ENCODE peak calls at places on chromosomes 4 and X, in nine cellular contexts. One of them, this sample, is unnamed.

GRCh38 chrX:110667706-110668105 is 127.9 kb downstream of the CHRDL1 start:
- DNase-seq in heart right ventricle: no peak
- DNase-seq in AG10803: no peak
- DNase-seq in activated naive CD8-positive, alpha-beta T cell treated with anti-CD3 and anti-CD28 coated beads for 36 hours: no peak
- DNase-seq in activated CD4-positive, alpha-beta T cell treated with anti-CD3 and anti-CD28 coated beads, Interleukin-2, amount 10 ng/mL, durations not matched to agents 7 days and 5 days: no peak
- DNase-seq in posterior cingulate gyrus: no peak
- DNase-seq in NCI-H2107: no peak
- DNase-seq in NCI-H2029 treated with DMSO at 0.1 percent for 48 hours: no peak
- DNase-seq in RKO: no peak
- DNase-seq in this sample: no peak

GRCh38 chr4:76614589-76614988 is 179.6 kb downstream of the SHROOM3 start:
- DNase-seq in posterior cingulate gyrus: no peak
- DNase-seq in heart right ventricle: no peak
- DNase-seq in activated CD4-positive, alpha-beta T cell treated with anti-CD3 and anti-CD28 coated beads, Interleukin-2, amount 10 ng/mL, durations not matched to agents 7 days and 5 days: no peak
- DNase-seq in activated naive CD8-positive, alpha-beta T cell treated with anti-CD3 and anti-CD28 coated beads for 36 hours: no peak
- DNase-seq in NCI-H2029 treated with DMSO at 0.1 percent for 48 hours: no peak
- DNase-seq in NCI-H2107: no peak
- DNase-seq in AG10803: peak; percentile 96
- DNase-seq in RKO: no peak
- DNase-seq in this sample: no peak

GRCh38 chr4:178185517-178185916 is 743.3 kb upstream of the AGA start:
- DNase-seq in NCI-H2107: no peak
- DNase-seq in RKO: no peak
- DNase-seq in activated naive CD8-positive, alpha-beta T cell treated with anti-CD3 and anti-CD28 coated beads for 36 hours: no peak
- DNase-seq in NCI-H2029 treated with DMSO at 0.1 percent for 48 hours: no peak
- DNase-seq in activated CD4-positive, alpha-beta T cell treated with anti-CD3 and anti-CD28 coated beads, Interleukin-2, amount 10 ng/mL, durations not matched to agents 7 days and 5 days: no peak
- DNase-seq in AG10803: no peak
- DNase-seq in heart right ventricle: no peak
- DNase-seq in posterior cingulate gyrus: no peak
- DNase-seq in this sample: no peak

GRCh38 chr4:3781193-3781886 is 15.2 kb downstream of the ADRA2C start:
- DNase-seq in activated CD4-positive, alpha-beta T cell treated with anti-CD3 and anti-CD28 coated beads, Interleukin-2, amount 10 ng/mL, durations not matched to agents 7 days and 5 days: no peak
- DNase-seq in NCI-H2107: no peak
- DNase-seq in AG10803: no peak
- DNase-seq in heart right ventricle: no peak
- DNase-seq in activated naive CD8-positive, alpha-beta T cell treated with anti-CD3 and anti-CD28 coated beads for 36 hours: no peak
- DNase-seq in posterior cingulate gyrus: no peak
- DNase-seq in NCI-H2029 treated with DMSO at 0.1 percent for 48 hours: no peak
- DNase-seq in RKO: peak; percentile 9
- DNase-seq in this sample: no peak

GRCh38 chr4:72558655-72559054 is 10.4 kb downstream of the ADAMTS3 start:
- DNase-seq in heart right ventricle: no peak
- DNase-seq in NCI-H2107: no peak
- DNase-seq in RKO: no peak
- DNase-seq in AG10803: no peak
- DNase-seq in NCI-H2029 treated with DMSO at 0.1 percent for 48 hours: no peak
- DNase-seq in activated CD4-positive, alpha-beta T cell treated with anti-CD3 and anti-CD28 coated beads, Interleukin-2, amount 10 ng/mL, durations not matched to agents 7 days and 5 days: no peak
- DNase-seq in posterior cingulate gyrus: no peak
- DNase-seq in activated naive CD8-positive, alpha-beta T cell treated with anti-CD3 and anti-CD28 coated beads for 36 hours: no peak
- DNase-seq in this sample: no peak

GRCh38 chrX:84188320-84188834 is 378 bp upstream of the RPS6KA6 start:
- DNase-seq in NCI-H2029 treated with DMSO at 0.1 percent for 48 hours: no peak
- DNase-seq in posterior cingulate gyrus: peak; percentile 93
- DNase-seq in AG10803: peak; percentile 53
- DNase-seq in activated naive CD8-positive, alpha-beta T cell treated with anti-CD3 and anti-CD28 coated beads for 36 hours: peak; percentile 5
- DNase-seq in RKO: no peak
- DNase-seq in NCI-H2107: peak; percentile 22
- DNase-seq in activated CD4-positive, alpha-beta T cell treated with anti-CD3 and anti-CD28 coated beads, Interleukin-2, amount 10 ng/mL, durations not matched to agents 7 days and 5 days: no peak
- DNase-seq in heart right ventricle: peak; percentile 30
- DNase-seq in this sample: peak; percentile 45

GRCh38 chr4:100907465-100908454 is 389.9 kb upstream of the EMCN start:
- DNase-seq in RKO: peak; percentile 25
- DNase-seq in NCI-H2107: no peak
- DNase-seq in heart right ventricle: no peak
- DNase-seq in AG10803: peak; percentile 10
- DNase-seq in NCI-H2029 treated with DMSO at 0.1 percent for 48 hours: no peak
- DNase-seq in activated naive CD8-positive, alpha-beta T cell treated with anti-CD3 and anti-CD28 coated beads for 36 hours: no peak
- DNase-seq in posterior cingulate gyrus: no peak
- DNase-seq in activated CD4-positive, alpha-beta T cell treated with anti-CD3 and anti-CD28 coated beads, Interleukin-2, amount 10 ng/mL, durations not matched to agents 7 days and 5 days: no peak
- DNase-seq in this sample: no peak

GRCh38 chr4:26238782-26239647 is 81.8 kb upstream of the RBPJ start:
- DNase-seq in posterior cingulate gyrus: peak; percentile 85
- DNase-seq in AG10803: peak; percentile 56
- DNase-seq in NCI-H2029 treated with DMSO at 0.1 percent for 48 hours: peak; percentile 100
- DNase-seq in activated naive CD8-positive, alpha-beta T cell treated with anti-CD3 and anti-CD28 coated beads for 36 hours: no peak
- DNase-seq in RKO: no peak
- DNase-seq in activated CD4-positive, alpha-beta T cell treated with anti-CD3 and anti-CD28 coated beads, Interleukin-2, amount 10 ng/mL, durations not matched to agents 7 days and 5 days: no peak
- DNase-seq in heart right ventricle: no peak
- DNase-seq in NCI-H2107: peak; percentile 8
- DNase-seq in this sample: peak; percentile 72

GRCh38 chr4:37693450-37694190 is 7.4 kb upstream of the RELL1 start:
- DNase-seq in AG10803: peak; percentile 79
- DNase-seq in RKO: peak; percentile 89
- DNase-seq in NCI-H2107: no peak
- DNase-seq in activated CD4-positive, alpha-beta T cell treated with anti-CD3 and anti-CD28 coated beads, Interleukin-2, amount 10 ng/mL, durations not matched to agents 7 days and 5 days: no peak
- DNase-seq in NCI-H2029 treated with DMSO at 0.1 percent for 48 hours: no peak
- DNase-seq in posterior cingulate gyrus: no peak
- DNase-seq in heart right ventricle: no peak
- DNase-seq in activated naive CD8-positive, alpha-beta T cell treated with anti-CD3 and anti-CD28 coated beads for 36 hours: no peak
- DNase-seq in this sample: no peak

GRCh38 chrX:122703762-122704161 is 480.3 kb upstream of the GRIA3 start:
- DNase-seq in NCI-H2107: no peak
- DNase-seq in RKO: no peak
- DNase-seq in heart right ventricle: no peak
- DNase-seq in AG10803: peak; percentile 52
- DNase-seq in posterior cingulate gyrus: no peak
- DNase-seq in activated CD4-positive, alpha-beta T cell treated with anti-CD3 and anti-CD28 coated beads, Interleukin-2, amount 10 ng/mL, durations not matched to agents 7 days and 5 days: no peak
- DNase-seq in activated naive CD8-positive, alpha-beta T cell treated with anti-CD3 and anti-CD28 coated beads for 36 hours: no peak
- DNase-seq in NCI-H2029 treated with DMSO at 0.1 percent for 48 hours: no peak
- DNase-seq in this sample: no peak

GRCh38 chr4:150436598-150437370 is 145.2 kb upstream of the MAB21L2 start:
- DNase-seq in AG10803: no peak
- DNase-seq in heart right ventricle: no peak
- DNase-seq in NCI-H2029 treated with DMSO at 0.1 percent for 48 hours: no peak
- DNase-seq in activated CD4-positive, alpha-beta T cell treated with anti-CD3 and anti-CD28 coated beads, Interleukin-2, amount 10 ng/mL, durations not matched to agents 7 days and 5 days: no peak
- DNase-seq in posterior cingulate gyrus: no peak
- DNase-seq in activated naive CD8-positive, alpha-beta T cell treated with anti-CD3 and anti-CD28 coated beads for 36 hours: no peak
- DNase-seq in RKO: no peak
- DNase-seq in NCI-H2107: no peak
- DNase-seq in this sample: no peak